ENCODE peak calls at places on chromosomes 16 and 17, in ten cellular contexts. One of them, this sample, is unnamed. For H3K4me1, the result is how much of the 10 kb centered on the place peaks cover.

GRCh38 chr16:47777191-47777590 is 316.1 kb downstream of the PHKB start:
- DNase-seq in ascending aorta: no peak
- DNase-seq in spleen: no peak
- DNase-seq in MM.1S: no peak
- DNase-seq in neural progenitor cell: no peak
- DNase-seq in mesenchymal stem cell: peak
- DNase-seq in upper lobe of left lung: no peak
- DNase-seq in OCI-LY7: no peak
- DNase-seq in H1: no peak
- DNase-seq in lung: no peak
- DNase-seq in this sample: no peak

GRCh38 chr16:83799336-83799735 is 8.4 kb upstream of the HSBP1 start:
- DNase-seq in ascending aorta: no peak
- DNase-seq in spleen: no peak
- DNase-seq in MM.1S: no peak
- DNase-seq in neural progenitor cell: no peak
- DNase-seq in mesenchymal stem cell: no peak
- DNase-seq in upper lobe of left lung: no peak
- DNase-seq in OCI-LY7: no peak
- DNase-seq in H1: no peak
- DNase-seq in lung: no peak
- DNase-seq in this sample: no peak

GRCh38 chr16:30977502-30977901 is 7.5 kb upstream of the HSD3B7 start:
- DNase-seq in ascending aorta: no peak
- DNase-seq in spleen: no peak
- DNase-seq in MM.1S: no peak
- DNase-seq in neural progenitor cell: peak
- DNase-seq in mesenchymal stem cell: no peak
- DNase-seq in upper lobe of left lung: peak
- DNase-seq in OCI-LY7: no peak
- DNase-seq in H1: no peak
- DNase-seq in lung: no peak
- DNase-seq in this sample: no peak

GRCh38 chr16:11329080-11329491 is 16.2 kb upstream of the RMI2 start:
- DNase-seq in ascending aorta: no peak
- DNase-seq in spleen: no peak
- DNase-seq in MM.1S: peak
- DNase-seq in neural progenitor cell: peak
- DNase-seq in mesenchymal stem cell: peak
- DNase-seq in upper lobe of left lung: no peak
- DNase-seq in OCI-LY7: peak
- DNase-seq in H1: no peak
- DNase-seq in lung: no peak
- DNase-seq in this sample: no peak

GRCh38 chr17:34081269-34081668 is 173.8 kb upstream of the CCL2 start:
- DNase-seq in ascending aorta: no peak
- DNase-seq in spleen: no peak
- DNase-seq in MM.1S: no peak
- DNase-seq in neural progenitor cell: peak
- DNase-seq in mesenchymal stem cell: no peak
- DNase-seq in upper lobe of left lung: no peak
- DNase-seq in OCI-LY7: peak
- DNase-seq in H1: no peak
- DNase-seq in lung: no peak
- DNase-seq in this sample: no peak

GRCh38 chr16:83899978-83900377 is 1.1 kb downstream of the MLYCD start:
- DNase-seq in ascending aorta: no peak
- DNase-seq in spleen: no peak
- DNase-seq in MM.1S: no peak
- DNase-seq in neural progenitor cell: no peak
- DNase-seq in mesenchymal stem cell: no peak
- DNase-seq in upper lobe of left lung: no peak
- DNase-seq in OCI-LY7: no peak
- DNase-seq in H1: no peak
- DNase-seq in lung: no peak
- DNase-seq in this sample: no peak

GRCh38 chr16:70685061-70685937 is 554 bp downstream of the MTSS2 start:
- DNase-seq in ascending aorta: no peak
- DNase-seq in spleen: peak
- DNase-seq in MM.1S: no peak
- DNase-seq in neural progenitor cell: no peak
- DNase-seq in mesenchymal stem cell: peak
- DNase-seq in upper lobe of left lung: peak
- DNase-seq in OCI-LY7: no peak
- DNase-seq in H1: no peak
- DNase-seq in lung: no peak
- DNase-seq in this sample: no peak

GRCh38 chr17:55414983-55415382 is 6.7 kb downstream of the MMD start:
- DNase-seq in ascending aorta: no peak
- DNase-seq in spleen: no peak
- DNase-seq in MM.1S: no peak
- DNase-seq in neural progenitor cell: peak
- DNase-seq in mesenchymal stem cell: no peak
- DNase-seq in upper lobe of left lung: no peak
- DNase-seq in OCI-LY7: no peak
- DNase-seq in H1: no peak
- DNase-seq in lung: no peak
- DNase-seq in this sample: no peak

GRCh38 chr17:8103549-8103948 is 14.8 kb downstream of the ALOXE3 start:
- DNase-seq in ascending aorta: no peak
- DNase-seq in spleen: no peak
- DNase-seq in MM.1S: no peak
- DNase-seq in neural progenitor cell: no peak
- DNase-seq in mesenchymal stem cell: no peak
- DNase-seq in upper lobe of left lung: no peak
- DNase-seq in OCI-LY7: no peak
- DNase-seq in H1: no peak
- DNase-seq in lung: no peak
- DNase-seq in this sample: no peak

GRCh38 chr17:15657868-15658775 is 26.0 kb downstream of the TRIM16 start:
- DNase-seq in ascending aorta: no peak
- DNase-seq in spleen: no peak
- DNase-seq in MM.1S: no peak
- DNase-seq in neural progenitor cell: no peak
- DNase-seq in mesenchymal stem cell: no peak
- DNase-seq in upper lobe of left lung: no peak
- DNase-seq in OCI-LY7: no peak
- DNase-seq in H1: no peak
- DNase-seq in lung: no peak
- DNase-seq in this sample: no peak

GRCh38 chr16:66919569-66920472 is 1.1 kb upstream of the CDH16 start:
- DNase-seq in ascending aorta: no peak
- DNase-seq in spleen: no peak
- DNase-seq in MM.1S: no peak
- DNase-seq in neural progenitor cell: no peak
- DNase-seq in mesenchymal stem cell: no peak
- DNase-seq in upper lobe of left lung: no peak
- DNase-seq in OCI-LY7: no peak
- DNase-seq in H1: no peak
- DNase-seq in lung: no peak
- DNase-seq in this sample: no peak

GRCh38 chr16:69105501-69106361 is at the start of gene HAS3:
- DNase-seq in ascending aorta: no peak
- DNase-seq in spleen: peak
- DNase-seq in MM.1S: peak
- DNase-seq in neural progenitor cell: peak
- DNase-seq in mesenchymal stem cell: peak
- DNase-seq in upper lobe of left lung: peak
- DNase-seq in OCI-LY7: peak
- DNase-seq in H1: peak
- DNase-seq in lung: peak
- DNase-seq in this sample: no peak

GRCh38 chr16:89484088-89484501 is 6.3 kb downstream of the ANKRD11 start:
- DNase-seq in ascending aorta: no peak
- DNase-seq in spleen: no peak
- DNase-seq in MM.1S: no peak
- DNase-seq in neural progenitor cell: no peak
- DNase-seq in mesenchymal stem cell: no peak
- DNase-seq in upper lobe of left lung: no peak
- DNase-seq in OCI-LY7: no peak
- DNase-seq in H1: no peak
- DNase-seq in lung: no peak
- DNase-seq in this sample: peak
- H3K4me1 ChIP-seq in ascending aorta: under half
- H3K4me1 ChIP-seq in spleen: half or more
- H3K4me1 ChIP-seq in MM.1S: under half
- H3K4me1 ChIP-seq in neural progenitor cell: half or more
- H3K4me1 ChIP-seq in mesenchymal stem cell: under half
- H3K4me1 ChIP-seq in upper lobe of left lung: half or more
- H3K4me1 ChIP-seq in OCI-LY7: half or more
- H3K4me1 ChIP-seq in H1: under half
- H3K4me1 ChIP-seq in lung: under half
- H3K4me1 ChIP-seq in this sample: half or more

GRCh38 chr17:50271173-50271750 is 3.0 kb upstream of the TMEM92 start:
- DNase-seq in ascending aorta: no peak
- DNase-seq in spleen: no peak
- DNase-seq in MM.1S: no peak
- DNase-seq in neural progenitor cell: no peak
- DNase-seq in mesenchymal stem cell: peak
- DNase-seq in upper lobe of left lung: no peak
- DNase-seq in OCI-LY7: no peak
- DNase-seq in H1: no peak
- DNase-seq in lung: no peak
- DNase-seq in this sample: no peak
- H3K27ac ChIP-seq in ascending aorta: peak
- H3K27ac ChIP-seq in spleen: peak
- H3K27ac ChIP-seq in MM.1S: no peak
- H3K27ac ChIP-seq in neural progenitor cell: no peak
- H3K27ac ChIP-seq in mesenchymal stem cell: peak
- H3K27ac ChIP-seq in upper lobe of left lung: peak
- H3K27ac ChIP-seq in OCI-LY7: no peak
- H3K27ac ChIP-seq in H1: no peak
- H3K27ac ChIP-seq in lung: no peak
- H3K27ac ChIP-seq in this sample: no peak

DNA sequence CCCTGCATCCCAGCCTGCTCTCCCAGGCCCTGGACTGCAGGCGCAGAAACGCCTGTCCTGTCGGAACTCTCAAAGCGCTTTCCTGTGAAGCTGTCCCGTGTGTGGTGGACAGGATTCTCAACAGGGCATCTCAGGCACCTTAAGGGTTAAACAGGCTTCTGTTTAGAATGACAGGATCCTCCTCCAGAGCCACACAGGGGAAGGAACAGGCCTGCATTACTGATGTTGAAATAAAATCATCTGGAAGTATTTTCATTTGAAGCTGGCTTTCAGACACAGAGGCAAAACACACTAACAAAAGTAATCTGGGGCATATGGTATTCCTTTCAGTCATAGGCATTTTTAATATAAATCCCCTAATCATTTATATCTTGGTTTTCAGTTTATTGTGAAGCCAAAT is 7.4 kb downstream of the HS3ST3A1 start:
- DNase-seq in ascending aorta: no peak
- DNase-seq in spleen: no peak
- DNase-seq in MM.1S: no peak
- DNase-seq in neural progenitor cell: no peak
- DNase-seq in mesenchymal stem cell: peak
- DNase-seq in upper lobe of left lung: no peak
- DNase-seq in OCI-LY7: no peak
- DNase-seq in H1: no peak
- DNase-seq in lung: no peak
- DNase-seq in this sample: no peak
- H3K4me1 ChIP-seq in ascending aorta: under half
- H3K4me1 ChIP-seq in spleen: under half
- H3K4me1 ChIP-seq in MM.1S: under half
- H3K4me1 ChIP-seq in neural progenitor cell: under half
- H3K4me1 ChIP-seq in mesenchymal stem cell: under half
- H3K4me1 ChIP-seq in upper lobe of left lung: under half
- H3K4me1 ChIP-seq in OCI-LY7: under half
- H3K4me1 ChIP-seq in H1: under half
- H3K4me1 ChIP-seq in lung: under half
- H3K4me1 ChIP-seq in this sample: under half

DNA sequence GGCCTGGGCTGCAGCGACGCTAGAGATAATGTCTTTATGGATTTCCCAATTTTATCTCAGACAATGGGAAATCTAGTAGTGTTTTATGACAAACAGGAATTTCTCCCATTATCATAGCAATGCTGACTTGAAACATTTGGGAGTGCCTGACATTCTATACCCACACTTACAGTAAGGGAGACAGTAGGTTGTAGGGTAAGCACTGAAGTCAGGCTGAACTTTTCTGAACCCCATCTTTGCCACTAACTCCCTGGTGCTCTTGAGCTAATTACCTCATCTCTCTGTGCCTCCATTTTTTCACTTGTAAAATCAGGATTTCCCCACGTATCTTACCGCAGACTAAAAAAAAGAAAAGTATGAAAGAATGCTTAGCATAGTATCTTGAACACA is 13.3 kb upstream of the ITGB3 start:
- DNase-seq in ascending aorta: no peak
- DNase-seq in spleen: no peak
- DNase-seq in MM.1S: no peak
- DNase-seq in neural progenitor cell: no peak
- DNase-seq in mesenchymal stem cell: no peak
- DNase-seq in upper lobe of left lung: no peak
- DNase-seq in OCI-LY7: no peak
- DNase-seq in H1: no peak
- DNase-seq in lung: no peak
- DNase-seq in this sample: no peak
- H3K27ac ChIP-seq in ascending aorta: peak
- H3K27ac ChIP-seq in spleen: peak
- H3K27ac ChIP-seq in MM.1S: no peak
- H3K27ac ChIP-seq in neural progenitor cell: no peak
- H3K27ac ChIP-seq in mesenchymal stem cell: peak
- H3K27ac ChIP-seq in upper lobe of left lung: peak
- H3K27ac ChIP-seq in OCI-LY7: no peak
- H3K27ac ChIP-seq in H1: no peak
- H3K27ac ChIP-seq in lung: peak
- H3K27ac ChIP-seq in this sample: no peak

GRCh38 chr16:73017321-73017720 is 30.6 kb downstream of the ZFHX3 start:
- DNase-seq in ascending aorta: no peak
- DNase-seq in spleen: no peak
- DNase-seq in MM.1S: no peak
- DNase-seq in neural progenitor cell: no peak
- DNase-seq in mesenchymal stem cell: no peak
- DNase-seq in upper lobe of left lung: no peak
- DNase-seq in OCI-LY7: no peak
- DNase-seq in H1: no peak
- DNase-seq in lung: no peak
- DNase-seq in this sample: no peak

GRCh38 chr16:73014768-73015167 is 33.2 kb downstream of the ZFHX3 start:
- DNase-seq in ascending aorta: no peak
- DNase-seq in spleen: no peak
- DNase-seq in MM.1S: no peak
- DNase-seq in neural progenitor cell: no peak
- DNase-seq in mesenchymal stem cell: no peak
- DNase-seq in upper lobe of left lung: no peak
- DNase-seq in OCI-LY7: no peak
- DNase-seq in H1: no peak
- DNase-seq in lung: no peak
- DNase-seq in this sample: no peak

GRCh38 chr16:73016488-73016830 is 31.5 kb downstream of the ZFHX3 start:
- DNase-seq in ascending aorta: no peak
- DNase-seq in spleen: no peak
- DNase-seq in MM.1S: no peak
- DNase-seq in neural progenitor cell: no peak
- DNase-seq in mesenchymal stem cell: no peak
- DNase-seq in upper lobe of left lung: no peak
- DNase-seq in OCI-LY7: no peak
- DNase-seq in H1: no peak
- DNase-seq in lung: no peak
- DNase-seq in this sample: no peak

GRCh38 chr16:73013974-73014373 is 34.0 kb downstream of the ZFHX3 start:
- DNase-seq in ascending aorta: no peak
- DNase-seq in spleen: no peak
- DNase-seq in MM.1S: no peak
- DNase-seq in neural progenitor cell: no peak
- DNase-seq in mesenchymal stem cell: no peak
- DNase-seq in upper lobe of left lung: no peak
- DNase-seq in OCI-LY7: no peak
- DNase-seq in H1: no peak
- DNase-seq in lung: no peak
- DNase-seq in this sample: no peak

GRCh38 chr16:73015612-73016487 is 32.1 kb downstream of the ZFHX3 start:
- DNase-seq in ascending aorta: no peak
- DNase-seq in spleen: no peak
- DNase-seq in MM.1S: no peak
- DNase-seq in neural progenitor cell: no peak
- DNase-seq in mesenchymal stem cell: no peak
- DNase-seq in upper lobe of left lung: peak
- DNase-seq in OCI-LY7: no peak
- DNase-seq in H1: no peak
- DNase-seq in lung: peak
- DNase-seq in this sample: no peak
- H3K4me1 ChIP-seq in ascending aorta: under half
- H3K4me1 ChIP-seq in spleen: under half
- H3K4me1 ChIP-seq in MM.1S: under half
- H3K4me1 ChIP-seq in neural progenitor cell: under half
- H3K4me1 ChIP-seq in mesenchymal stem cell: under half
- H3K4me1 ChIP-seq in upper lobe of left lung: under half
- H3K4me1 ChIP-seq in OCI-LY7: under half
- H3K4me1 ChIP-seq in H1: under half
- H3K4me1 ChIP-seq in lung: under half
- H3K4me1 ChIP-seq in this sample: under half